ENCODE peak calls at places on chromosome 1, in four cellular contexts. H is HTR-8/SVneo; E is stimulated activated CD8-positive, alpha-beta memory T cell treated with anti-CD3 and anti-CD28 coated beads, Interleukin-12 subunit alpha, Interleukin-12 subunit beta, amount 100 ng/mL, for 4 hours; S is AG08395. O is an unnamed sample.
A peak's percentile ranks its signal among the peaks of the same experiment; 100 is the strongest.

GRCh38 chr1:204917802-204918201 is 47.1 kb downstream of the NFASC start:
- DNase-seq in S (no peak), H (no peak), E (no peak), O (no peak)

GRCh38 chr1:193185861-193186714 is at the start of gene B3GALT2:
- DNase-seq in S (peak; percentile 5), E (no peak), H (peak; percentile 30), O (no peak)

GRCh38 chr1:27528701-27529637 is 39.0 kb upstream of the WASF2 start:
- DNase-seq in S (peak; percentile 72), E (no peak), H (no peak), O (no peak)

GRCh38 chr1:182888736-182889531 is 49.8 kb downstream of the DHX9 start:
- DNase-seq in E (no peak), S (no peak), H (no peak), O (no peak)

GRCh38 chr1:27122652-27123051 is 32.3 kb downstream of the SLC9A1 start:
- DNase-seq in E (no peak), H (peak; percentile 81), S (peak; percentile 87), O (no peak)

GRCh38 chr1:181812211-181812610 is 249.3 kb downstream of the ZNF648 start:
- DNase-seq in S (no peak), H (no peak), E (no peak), O (no peak)

GRCh38 chr1:62070384-62071011 is 124.2 kb upstream of the L1TD1 start:
- DNase-seq in S (peak; percentile 31), E (no peak), H (no peak), O (no peak)

GRCh38 chr1:63980706-63981407 is 207.0 kb downstream of the ROR1 start:
- DNase-seq in S (no peak), H (no peak), E (no peak), O (no peak)

GRCh38 chr1:12665511-12665910 is 21.6 kb downstream of the AADACL4 start:
- DNase-seq in H (no peak), E (no peak), S (no peak), O (no peak)

GRCh38 chr1:28509705-28510349 is 4.0 kb downstream of the RCC1 start:
- DNase-seq in H (no peak), E (no peak), S (no peak), O (no peak)

GRCh38 chr1:231781887-231782286 is 155.3 kb downstream of the DISC1 start:
- DNase-seq in E (no peak), H (no peak), S (no peak), O (no peak)

GRCh38 chr1:238318294-238318908 is 427.7 kb upstream of the ZP4 start:
- DNase-seq in S (no peak), H (no peak), E (no peak), O (no peak)

GRCh38 chr1:7752512-7753417 is 18.3 kb upstream of the VAMP3 start:
- DNase-seq in E (no peak), H (peak; percentile 41), S (peak; percentile 56), O (peak; percentile 41)

GRCh38 chr1:85289207-85289847 is 12.9 kb upstream of the BCL10 start:
- DNase-seq in S (peak; percentile 83), H (no peak), E (no peak), O (no peak)